ENCODE peak calls at places on chromosome 22, in five cellular contexts. One of them, this sample, is unnamed.

GRCh38 chr22:50301581-50301991 is 5.9 kb downstream of the PLXNB2 start:
- DNase-seq in activated naive CD8-positive, alpha-beta T cell treated with anti-CD3 and anti-CD28 coated beads, Interleukin-2, amount 50 U/mL, for 24 hours: no peak
- DNase-seq in spleen: no peak
- DNase-seq in retina: no peak
- DNase-seq in germinal center: peak; percentile 54
- DNase-seq in this sample: no peak

GRCh38 chr22:36846271-36846670 is 14.5 kb upstream of the NCF4 start:
- DNase-seq in activated naive CD8-positive, alpha-beta T cell treated with anti-CD3 and anti-CD28 coated beads, Interleukin-2, amount 50 U/mL, for 24 hours: no peak
- DNase-seq in spleen: no peak
- DNase-seq in retina: no peak
- DNase-seq in germinal center: no peak
- DNase-seq in this sample: no peak

GRCh38 chr22:50314455-50315288 is 7.2 kb upstream of the PLXNB2 start:
- DNase-seq in activated naive CD8-positive, alpha-beta T cell treated with anti-CD3 and anti-CD28 coated beads, Interleukin-2, amount 50 U/mL, for 24 hours: peak; percentile 84
- DNase-seq in spleen: peak; percentile 95
- DNase-seq in retina: no peak
- DNase-seq in germinal center: peak; percentile 73
- DNase-seq in this sample: no peak

GRCh38 chr22:28414017-28414416 is 265.6 kb downstream of the TTC28 start:
- DNase-seq in activated naive CD8-positive, alpha-beta T cell treated with anti-CD3 and anti-CD28 coated beads, Interleukin-2, amount 50 U/mL, for 24 hours: no peak
- DNase-seq in spleen: no peak
- DNase-seq in retina: no peak
- DNase-seq in germinal center: no peak
- DNase-seq in this sample: no peak

GRCh38 chr22:37303821-37304274 is 21.5 kb downstream of the CYTH4 start:
- DNase-seq in activated naive CD8-positive, alpha-beta T cell treated with anti-CD3 and anti-CD28 coated beads, Interleukin-2, amount 50 U/mL, for 24 hours: peak; percentile 80
- DNase-seq in spleen: no peak
- DNase-seq in retina: no peak
- DNase-seq in germinal center: no peak
- DNase-seq in this sample: no peak

GRCh38 chr22:39946571-39947407 is 13.4 kb upstream of the TMA7B start:
- DNase-seq in activated naive CD8-positive, alpha-beta T cell treated with anti-CD3 and anti-CD28 coated beads, Interleukin-2, amount 50 U/mL, for 24 hours: no peak
- DNase-seq in spleen: no peak
- DNase-seq in retina: no peak
- DNase-seq in germinal center: no peak
- DNase-seq in this sample: no peak

GRCh38 chr22:48845356-48845936 is 982.2 kb downstream of the BRD1 start:
- DNase-seq in activated naive CD8-positive, alpha-beta T cell treated with anti-CD3 and anti-CD28 coated beads, Interleukin-2, amount 50 U/mL, for 24 hours: no peak
- DNase-seq in spleen: peak; percentile 51
- DNase-seq in retina: no peak
- DNase-seq in germinal center: no peak
- DNase-seq in this sample: no peak

GRCh38 chr22:31127181-31127772 is 4.5 kb downstream of the INPP5J start:
- DNase-seq in activated naive CD8-positive, alpha-beta T cell treated with anti-CD3 and anti-CD28 coated beads, Interleukin-2, amount 50 U/mL, for 24 hours: no peak
- DNase-seq in spleen: peak; percentile 51
- DNase-seq in retina: no peak
- DNase-seq in germinal center: peak; percentile 37
- DNase-seq in this sample: no peak

GRCh38 chr22:32375678-32376450 is 18.2 kb downstream of the RFPL3 start:
- DNase-seq in activated naive CD8-positive, alpha-beta T cell treated with anti-CD3 and anti-CD28 coated beads, Interleukin-2, amount 50 U/mL, for 24 hours: no peak
- DNase-seq in spleen: no peak
- DNase-seq in retina: no peak
- DNase-seq in germinal center: no peak
- DNase-seq in this sample: no peak

GRCh38 chr22:45664136-45664646 is 7.4 kb upstream of the ATXN10 start:
- DNase-seq in activated naive CD8-positive, alpha-beta T cell treated with anti-CD3 and anti-CD28 coated beads, Interleukin-2, amount 50 U/mL, for 24 hours: no peak
- DNase-seq in spleen: no peak
- DNase-seq in retina: no peak
- DNase-seq in germinal center: no peak
- DNase-seq in this sample: no peak

GRCh38 chr22:46149493-46149997 is 781 bp upstream of the PPARA start:
- DNase-seq in activated naive CD8-positive, alpha-beta T cell treated with anti-CD3 and anti-CD28 coated beads, Interleukin-2, amount 50 U/mL, for 24 hours: peak; percentile 22
- DNase-seq in spleen: peak; percentile 89
- DNase-seq in retina: peak; percentile 71
- DNase-seq in germinal center: peak; percentile 24
- DNase-seq in this sample: peak; percentile 70

GRCh38 chr22:41048791-41049717 is 43.3 kb upstream of the EP300 start:
- DNase-seq in activated naive CD8-positive, alpha-beta T cell treated with anti-CD3 and anti-CD28 coated beads, Interleukin-2, amount 50 U/mL, for 24 hours: no peak
- DNase-seq in spleen: peak; percentile 76
- DNase-seq in retina: peak; percentile 81
- DNase-seq in germinal center: no peak
- DNase-seq in this sample: peak; percentile 73

GRCh38 chr22:27226666-27227065 is 569.3 kb downstream of the MIAT start:
- DNase-seq in activated naive CD8-positive, alpha-beta T cell treated with anti-CD3 and anti-CD28 coated beads, Interleukin-2, amount 50 U/mL, for 24 hours: no peak
- DNase-seq in spleen: no peak
- DNase-seq in retina: no peak
- DNase-seq in germinal center: no peak
- DNase-seq in this sample: no peak

This sample was measured in ovary.